ENCODE peak calls at places on chromosome 6, in eight cellular contexts. M is glutamatergic neuron, D is tibial nerve, P is AG09309, V is B cell, Q is HepG2, E is astrocyte, N is choroid plexus epithelial cell. T is an unnamed sample.

GRCh38 chr6:112017169-112017568 is 36.7 kb upstream of the CCN6 start:
- DNase-seq in Q (no peak), D (no peak), V (no peak), M (no peak), E (no peak), P (no peak), N (no peak), T (no peak)

GRCh38 chr6:71038966-71039365 is 82.1 kb upstream of the B3GAT2 start:
- DNase-seq in D (no peak), M (peak; percentile 37), E (no peak), P (no peak), N (no peak), Q (no peak), V (no peak), T (no peak)

GRCh38 chr6:13553646-13554045 is 20.8 kb upstream of the SIRT5 start:
- DNase-seq in N (no peak), V (no peak), Q (no peak), M (no peak), E (no peak), D (no peak), P (no peak), T (no peak)

GRCh38 chr6:16338577-16339262 is 100.3 kb downstream of the GMPR start:
- DNase-seq in Q (no peak), E (peak; percentile 99), M (peak; percentile 74), V (no peak), P (peak; percentile 99), D (peak; percentile 65), N (peak; percentile 96), T (no peak)

GRCh38 chr6:15653581-15653980 is 9.2 kb downstream of the DTNBP1 start:
- DNase-seq in N (no peak), D (no peak), Q (no peak), M (no peak), V (no peak), P (no peak), E (no peak), T (peak; percentile 24)

GRCh38 chr6:28944412-28945006 is 20.7 kb upstream of the TRIM27 start:
- DNase-seq in E (peak; percentile 62), Q (peak; percentile 78), M (peak; percentile 45), V (no peak), P (peak; percentile 52), D (peak; percentile 74), N (peak; percentile 86), T (peak; percentile 33)

GRCh38 chr6:124310139-124310538 is 506.5 kb downstream of the NKAIN2 start:
- DNase-seq in P (no peak), M (no peak), N (no peak), E (no peak), D (no peak), Q (no peak), V (no peak), T (no peak)

GRCh38 chr6:135703621-135704020 is 147.9 kb upstream of the PDE7B start:
- DNase-seq in V (no peak), Q (no peak), M (no peak), E (no peak), P (peak; percentile 8), D (no peak), N (peak; percentile 12), T (peak; percentile 56)

GRCh38 chr6:123380257-123380656 is 256.5 kb downstream of the TRDN start:
- DNase-seq in Q (peak; percentile 22), V (no peak), D (no peak), E (peak; percentile 0), M (no peak), N (peak; percentile 53), P (no peak), T (no peak)

GRCh38 chr6:41497994-41498393 is 48.2 kb upstream of the FOXP4 start:
- DNase-seq in M (no peak), V (no peak), Q (no peak), N (peak; percentile 63), P (no peak), E (peak; percentile 73), D (no peak), T (no peak)

GRCh38 chr6:35663447-35664235 is 25.1 kb downstream of the FKBP5 start:
- DNase-seq in E (peak; percentile 82), P (no peak), Q (no peak), M (no peak), V (no peak), N (peak; percentile 88), D (no peak), T (peak; percentile 43)

GRCh38 chr6:81696505-81696904 is 56.0 kb downstream of the TENT5A start:
- DNase-seq in Q (peak; percentile 25), V (no peak), D (no peak), P (no peak), E (peak; percentile 37), N (peak; percentile 58), M (no peak), T (no peak)

GRCh38 chr6:41955412-41955811 is 13.8 kb upstream of the CCND3 start:
- DNase-seq in M (no peak), V (no peak), Q (no peak), N (no peak), E (no peak), D (no peak), P (no peak), T (no peak)

GRCh38 chr6:35082733-35083403 is 58.3 kb downstream of the TCP11 start:
- DNase-seq in M (no peak), N (peak; percentile 65), D (no peak), E (no peak), V (peak; percentile 10), P (no peak), Q (no peak), T (peak; percentile 24)

GRCh38 chr6:26155066-26155925 is 68.1 kb downstream of the HFE start:
- DNase-seq in M (peak; percentile 65), N (no peak), V (peak; percentile 37), D (peak; percentile 71), E (no peak), Q (peak; percentile 43), P (no peak), T (peak; percentile 57)

GRCh38 chr6:30748851-30749540 is 4.6 kb upstream of the IER3 start:
- DNase-seq in Q (peak; percentile 87), D (no peak), N (no peak), M (no peak), E (no peak), P (no peak), V (no peak), T (no peak)

GRCh38 chr6:19999319-20000191 is 162.4 kb downstream of the ID4 start:
- DNase-seq in Q (no peak), P (no peak), M (no peak), V (no peak), D (no peak), E (no peak), N (peak; percentile 0), T (peak; percentile 4)

DNA sequence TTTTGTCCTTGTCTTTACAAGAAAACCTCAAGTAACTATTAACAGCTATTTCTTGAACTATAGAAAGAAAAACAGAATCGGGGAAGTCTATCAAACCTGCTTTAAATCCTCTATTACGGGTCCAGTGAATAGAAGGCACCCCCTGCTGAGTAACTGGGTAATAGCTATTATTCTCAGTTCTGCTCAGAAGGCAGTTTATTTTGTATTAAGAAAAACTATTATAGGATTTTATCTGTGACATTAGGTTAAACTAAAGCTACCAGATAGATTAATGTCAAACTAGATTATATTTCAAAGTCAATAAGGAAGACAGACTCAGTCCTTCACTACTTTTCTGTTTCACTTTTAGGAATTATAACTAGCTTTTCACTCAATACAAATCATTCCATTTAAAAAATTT is 93.7 kb downstream of the DST start:
- DNase-seq in P (no peak), N (peak; percentile 47), E (no peak), Q (no peak), V (no peak), D (no peak), M (no peak), T (no peak)
- TF ChIP-seq CTCF in P (peak; percentile 16), N (no peak), E (peak; percentile 5), Q (peak; percentile 47), V (no peak), D (peak; percentile 22), M (no peak), T (no peak)

GRCh38 chr6:125789576-125790402 is 971 bp upstream of the NCOA7 start:
- DNase-seq in P (no peak), D (peak; percentile 55), M (peak; percentile 37), E (peak; percentile 32), Q (peak; percentile 54), V (peak; percentile 26), N (peak; percentile 74), T (peak; percentile 43)

GRCh38 chr6:125791820-125792165 is 1.0 kb downstream of the NCOA7 start:
- DNase-seq in P (no peak), E (no peak), D (no peak), M (no peak), Q (no peak), V (no peak), N (no peak), T (no peak)

GRCh38 chr6:125791151-125791819 is 525 bp downstream of the NCOA7 start:
- DNase-seq in D (peak; percentile 50), V (peak; percentile 60), E (peak; percentile 42), P (no peak), M (peak; percentile 31), Q (peak; percentile 57), N (peak; percentile 76), T (peak; percentile 49)

GRCh38 chr6:125789167-125789566 is 1.6 kb upstream of the NCOA7 start:
- DNase-seq in D (peak; percentile 39), N (peak; percentile 53), P (no peak), E (no peak), V (no peak), M (no peak), Q (no peak), T (no peak)

GRCh38 chr6:125790403-125791150 is at the start of gene NCOA7:
- DNase-seq in V (peak; percentile 89), E (peak; percentile 59), D (peak; percentile 71), N (peak; percentile 79), Q (peak; percentile 65), P (no peak), M (peak; percentile 83), T (peak; percentile 86)
- TF ChIP-seq CTCF in V (no peak), E (no peak), D (peak; percentile 47), N (no peak), Q (peak; percentile 13), P (no peak), M (no peak), T (no peak)

DNA sequence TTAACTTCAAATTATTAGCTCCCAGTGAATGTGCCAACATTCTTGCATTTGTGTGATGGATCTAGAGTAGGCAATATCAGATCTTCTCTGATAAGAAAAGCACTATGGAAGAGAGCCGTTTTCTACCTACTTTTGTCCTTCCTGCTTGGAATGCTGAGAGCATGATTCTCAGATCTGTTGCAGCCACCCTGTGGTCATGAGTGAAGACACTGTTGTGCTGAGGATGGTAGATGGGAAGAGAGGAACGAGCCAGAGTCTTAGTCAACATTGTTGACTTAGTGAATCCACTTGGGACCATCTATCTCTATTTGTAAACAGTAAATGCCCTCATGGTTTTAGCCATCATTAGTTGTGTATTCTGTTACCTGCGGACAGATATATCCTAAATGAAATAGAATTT is 202.6 kb downstream of the CD109 start:
- DNase-seq in Q (no peak), E (no peak), N (peak; percentile 37), M (no peak), D (no peak), V (no peak), P (no peak), T (no peak)
- TF ChIP-seq CTCF in Q (peak; percentile 15), E (no peak), N (peak; percentile 39), M (no peak), D (no peak), V (no peak), P (peak; percentile 25), T (no peak)

DNA sequence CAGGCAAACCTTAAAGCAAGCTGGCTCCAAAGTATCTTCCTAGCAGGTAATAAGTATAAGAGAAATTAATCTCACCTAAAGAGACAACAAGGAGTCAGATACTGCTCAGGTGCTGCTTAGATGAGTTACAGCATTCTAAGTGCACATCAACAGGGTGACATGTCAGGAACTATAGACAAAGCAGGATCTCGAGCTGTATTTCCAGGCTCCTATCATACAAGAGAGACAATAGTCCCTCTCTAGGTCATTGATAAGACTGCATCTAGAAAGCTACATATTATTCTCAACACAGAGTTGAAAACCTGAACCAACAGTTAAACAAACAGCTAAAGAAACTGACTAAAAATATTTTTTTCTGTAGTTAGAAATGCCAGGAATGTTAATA is 3.9 kb downstream of the PTPRK start:
- DNase-seq in E (no peak), P (no peak), N (peak; percentile 58), D (no peak), Q (peak; percentile 78), V (no peak), M (no peak), T (no peak)
- TF ChIP-seq CTCF in E (peak; percentile 35), P (peak; percentile 26), N (peak; percentile 37), D (no peak), Q (peak; percentile 63), V (no peak), M (peak; percentile 35), T (no peak)

T was measured in GM13976.